ENCODE peak calls at places on chromosomes 11 and 22, in seven cellular contexts. F is stimulated activated CD4-positive, alpha-beta T cell treated with anti-CD3 and anti-CD28 coated beads, TNF-alpha, amount 100 ng/mL, for 48 hours; A is GM10248; B is germinal center; D is CD4-positive, alpha-beta memory T cell; M is activated T-cell treated with anti-CD3 and anti-CD28 coated beads for 48 hours; S is substantia nigra. P is an unnamed sample.

GRCh38 chr11:64519541-64519940 is 71.5 kb upstream of the SLC22A12 start:
- DNase-seq in F (no peak), A (no peak), B (no peak), D (no peak), M (no peak), S (no peak), P (no peak)

GRCh38 chr11:97414801-97415200 is 1025.0 kb downstream of the JRKL start:
- DNase-seq in F (no peak), A (no peak), B (no peak), D (no peak), M (no peak), S (no peak), P (no peak)

GRCh38 chr11:45616802-45617549 is 48.4 kb downstream of the CHST1 start:
- DNase-seq in F (no peak), A (no peak), B (no peak), D (no peak), M (no peak), S (no peak), P (no peak)

GRCh38 chr22:45426387-45426786 is 12.9 kb downstream of the RIBC2 start:
- DNase-seq in F (no peak), A (no peak), B (no peak), D (no peak), M (no peak), S (no peak), P (no peak)

GRCh38 chr11:57641011-57641410 is 8.7 kb downstream of the YPEL4 start:
- DNase-seq in F (no peak), A (no peak), B (no peak), D (no peak), M (no peak), S (no peak), P (no peak)

GRCh38 chr22:37146507-37147180 is 3.1 kb downstream of the IL2RB start:
- DNase-seq in F (no peak), A (no peak), B (no peak), D (no peak), M (no peak), S (no peak), P (no peak)

GRCh38 chr22:25223269-25223850 is 3.9 kb downstream of the CRYBB2 start:
- DNase-seq in F (no peak), A (no peak), B (no peak), D (no peak), M (no peak), S (no peak), P (no peak)

GRCh38 chr11:34915136-34916013 is 804 bp downstream of the APIP start:
- DNase-seq in F (no peak), A (no peak), B (peak; percentile 2), D (peak; percentile 9), M (no peak), S (peak; percentile 12), P (no peak)

GRCh38 chr11:46200537-46201281 is 76.8 kb upstream of the CREB3L1 start:
- DNase-seq in F (no peak), A (no peak), B (no peak), D (no peak), M (no peak), S (no peak), P (no peak)

GRCh38 chr22:43388420-43388851 is 23.4 kb upstream of the MPPED1 start:
- DNase-seq in F (peak; percentile 64), A (peak; percentile 85), B (peak; percentile 81), D (peak; percentile 61), M (peak; percentile 66), S (peak; percentile 42), P (peak; percentile 53)

GRCh38 chr11:117376517-117376916 is 48.9 kb downstream of the CEP164 start:
- DNase-seq in F (no peak), A (no peak), B (no peak), D (no peak), M (no peak), S (no peak), P (no peak)

GRCh38 chr22:43446881-43447280 is 35.1 kb downstream of the MPPED1 start:
- DNase-seq in F (no peak), A (no peak), B (no peak), D (no peak), M (no peak), S (no peak), P (no peak)

GRCh38 chr11:119907122-119907933 is 178.3 kb upstream of the NECTIN1 start:
- DNase-seq in F (no peak), A (no peak), B (no peak), D (no peak), M (no peak), S (no peak), P (no peak)

GRCh38 chr11:66701432-66702240 is 23.9 kb upstream of the RBM4B start:
- DNase-seq in F (no peak), A (no peak), B (no peak), D (no peak), M (no peak), S (no peak), P (no peak)

GRCh38 chr11:22273781-22274180 is 64.4 kb upstream of the SLC17A6 start:
- DNase-seq in F (no peak), A (no peak), B (no peak), D (no peak), M (no peak), S (no peak), P (no peak)

GRCh38 chr11:75270896-75271415 is 30.4 kb downstream of the TPBGL start:
- DNase-seq in F (no peak), A (no peak), B (no peak), D (peak; percentile 32), M (no peak), S (no peak), P (no peak)

GRCh38 chr11:65078151-65078550 is 5.7 kb downstream of the CDCA5 start:
- DNase-seq in F (peak; percentile 40), A (peak; percentile 73), B (peak; percentile 73), D (peak; percentile 75), M (peak; percentile 58), S (no peak), P (peak; percentile 34)

GRCh38 chr11:120657306-120658070 is 145.9 kb downstream of the GRIK4 start:
- DNase-seq in F (no peak), A (peak; percentile 43), B (no peak), D (no peak), M (no peak), S (no peak), P (no peak)

GRCh38 chr11:75531325-75531724 is 5.6 kb upstream of the GDPD5 start:
- DNase-seq in F (no peak), A (no peak), B (no peak), D (no peak), M (no peak), S (no peak), P (no peak)

GRCh38 chr11:78200553-78200952 is 11.8 kb downstream of the USP35 start:
- DNase-seq in F (no peak), A (no peak), B (no peak), D (no peak), M (no peak), S (no peak), P (no peak)

GRCh38 chr22:43210631-43211515 is 23.9 kb upstream of the TTLL12 start:
- DNase-seq in F (no peak), A (no peak), B (no peak), D (no peak), M (no peak), S (no peak), P (no peak)

GRCh38 chr11:123086315-123086714 is 24.4 kb upstream of the HSPA8 start:
- DNase-seq in F (no peak), A (no peak), B (no peak), D (no peak), M (no peak), S (no peak), P (no peak)

GRCh38 chr22:30876221-30876751 is 92.3 kb downstream of the MORC2 start:
- DNase-seq in F (no peak), A (no peak), B (no peak), D (no peak), M (no peak), S (no peak), P (no peak)

GRCh38 chr22:46763051-46763705 is 728 bp downstream of the TBC1D22A start:
- DNase-seq in F (no peak), A (peak; percentile 85), B (peak; percentile 88), D (peak; percentile 57), M (no peak), S (no peak), P (peak; percentile 23)

GRCh38 chr11:130709531-130709930 is 206.7 kb downstream of the SNX19 start:
- DNase-seq in F (no peak), A (no peak), B (no peak), D (no peak), M (no peak), S (no peak), P (no peak)

GRCh38 chr11:28877366-28877765 is 769.2 kb downstream of the METTL15 start:
- DNase-seq in F (no peak), A (no peak), B (no peak), D (no peak), M (no peak), S (no peak), P (no peak)

GRCh38 chr22:44456661-44457412 is 41.2 kb downstream of the RTL6 start:
- DNase-seq in F (no peak), A (no peak), B (no peak), D (no peak), M (no peak), S (no peak), P (no peak)